ENCODE peak calls at places on chromosomes 3 and 15, in eight cellular contexts. D, X, Q, J, S, M, V and N are unnamed samples.

GRCh38 chr3:187767266-187768032 is 22.2 kb upstream of the BCL6 start:
- DNase-seq in D (no peak), X (no peak), Q (no peak), J (no peak), S (no peak), M (peak), V (no peak), N (no peak)

GRCh38 chr3:53807117-53807521 is 39.1 kb downstream of the CHDH start:
- DNase-seq in D (no peak), X (no peak), Q (peak), J (no peak), S (no peak), M (no peak), V (no peak), N (no peak)

GRCh38 chr3:116059421-116060096 is 385.7 kb downstream of the LSAMP start:
- DNase-seq in D (no peak), X (no peak), Q (peak), J (no peak), S (no peak), M (peak), V (peak), N (no peak)

GRCh38 chr3:107285197-107285596 is 92.0 kb upstream of the CCDC54 start:
- DNase-seq in D (no peak), X (no peak), Q (peak), J (no peak), S (no peak), M (peak), V (no peak), N (no peak)

GRCh38 chr15:63381301-63382192 is at the start of gene CA12:
- DNase-seq in D (peak), X (peak), Q (peak), J (peak), S (no peak), M (peak), V (peak), N (no peak)

GRCh38 chr15:80449825-80450224 is 45.6 kb downstream of the ARNT2 start:
- DNase-seq in D (no peak), X (no peak), Q (no peak), J (no peak), S (no peak), M (no peak), V (no peak), N (peak)

GRCh38 chr15:88243895-88244787 is 12.4 kb downstream of the NTRK3 start:
- DNase-seq in D (no peak), X (no peak), Q (peak), J (no peak), S (no peak), M (peak), V (peak), N (no peak)

GRCh38 chr3:195172896-195173295 is 98.1 kb downstream of the XXYLT1 start:
- DNase-seq in D (no peak), X (no peak), Q (no peak), J (no peak), S (no peak), M (no peak), V (no peak), N (peak)

GRCh38 chr3:188283347-188283746 is 129.4 kb downstream of the LPP start:
- DNase-seq in D (no peak), X (no peak), Q (no peak), J (no peak), S (no peak), M (no peak), V (peak), N (no peak)

GRCh38 chr3:128338536-128339400 is 127.9 kb downstream of the DNAJB8 start:
- DNase-seq in D (no peak), X (no peak), Q (no peak), J (no peak), S (no peak), M (no peak), V (no peak), N (no peak)

GRCh38 chr3:15512173-15512572 is 9.3 kb downstream of the COLQ start:
- DNase-seq in D (peak), X (no peak), Q (no peak), J (peak), S (no peak), M (peak), V (peak), N (no peak)

GRCh38 chr3:130465486-130465885 is 51.5 kb upstream of the COL6A6 start:
- DNase-seq in D (no peak), X (no peak), Q (no peak), J (no peak), S (no peak), M (no peak), V (no peak), N (no peak)

GRCh38 chr3:27721717-27722564 is at the start of gene EOMES:
- DNase-seq in D (peak), X (peak), Q (peak), J (peak), S (no peak), M (peak), V (peak), N (no peak)

GRCh38 chr15:68795298-68795848 is 25.3 kb downstream of the ANP32A start:
- DNase-seq in D (peak), X (peak), Q (peak), J (peak), S (no peak), M (peak), V (peak), N (peak)

GRCh38 chr3:151969026-151969658 is 95.7 kb downstream of the SUCNR1 start:
- DNase-seq in D (no peak), X (no peak), Q (no peak), J (no peak), S (no peak), M (no peak), V (no peak), N (no peak)

GRCh38 chr15:29475096-29475495 is 205.5 kb upstream of the NSMCE3 start:
- DNase-seq in D (no peak), X (no peak), Q (no peak), J (no peak), S (no peak), M (no peak), V (no peak), N (no peak)

GRCh38 chr15:51806123-51806522 is 23.3 kb upstream of the TMOD3 start:
- DNase-seq in D (no peak), X (no peak), Q (no peak), J (no peak), S (no peak), M (no peak), V (no peak), N (no peak)

GRCh38 chr3:143605661-143605950 is 242.7 kb downstream of the SLC9A9 start:
- DNase-seq in D (no peak), X (no peak), Q (no peak), J (no peak), S (no peak), M (no peak), V (no peak), N (no peak)

GRCh38 chr3:143604402-143604801 is 243.9 kb downstream of the SLC9A9 start:
- DNase-seq in D (no peak), X (no peak), Q (no peak), J (no peak), S (no peak), M (no peak), V (no peak), N (no peak)

GRCh38 chr3:143603774-143604173 is 244.5 kb downstream of the SLC9A9 start:
- DNase-seq in D (no peak), X (no peak), Q (no peak), J (no peak), S (no peak), M (no peak), V (no peak), N (no peak)

GRCh38 chr3:143601738-143602480 is 246.4 kb downstream of the SLC9A9 start:
- DNase-seq in D (no peak), X (no peak), Q (peak), J (peak), S (no peak), M (peak), V (peak), N (no peak)

GRCh38 chr3:143604849-143605660 is 243.2 kb downstream of the SLC9A9 start:
- DNase-seq in D (no peak), X (no peak), Q (no peak), J (no peak), S (no peak), M (no peak), V (no peak), N (peak)
- TF ChIP-seq CTCF in D (no peak), X (no peak), Q (no peak), J (no peak), S (no peak), M (no peak), V (no peak), N (no peak)

GRCh38 chr3:108324177-108324576 is 27.8 kb downstream of the HHLA2 start:
- DNase-seq in D (no peak), X (no peak), Q (no peak), J (no peak), S (no peak), M (no peak), V (no peak), N (no peak)

GRCh38 chr3:108319428-108320053 is 23.2 kb downstream of the HHLA2 start:
- DNase-seq in D (no peak), X (peak), Q (no peak), J (peak), S (no peak), M (no peak), V (peak), N (no peak)

GRCh38 chr3:108320746-108321350 is 24.5 kb downstream of the HHLA2 start:
- DNase-seq in D (no peak), X (no peak), Q (peak), J (no peak), S (no peak), M (no peak), V (no peak), N (no peak)

GRCh38 chr3:108327168-108327567 is 30.8 kb downstream of the HHLA2 start:
- DNase-seq in D (no peak), X (no peak), Q (no peak), J (no peak), S (no peak), M (no peak), V (no peak), N (no peak)

GRCh38 chr3:108322352-108322751 is 26.0 kb downstream of the HHLA2 start:
- DNase-seq in D (no peak), X (no peak), Q (no peak), J (no peak), S (no peak), M (no peak), V (no peak), N (no peak)
- TF ChIP-seq CTCF in D (no peak), X (no peak), Q (no peak), J (no peak), S (no peak), M (no peak), V (no peak), N (peak)

GRCh38 chr15:84653584-84653909 is 536 bp downstream of the WDR73 start:
- DNase-seq in D (no peak), X (no peak), Q (no peak), J (no peak), S (no peak), M (no peak), V (no peak), N (no peak)

GRCh38 chr15:84653910-84654688 is at the start of gene WDR73:
- DNase-seq in D (peak), X (peak), Q (peak), J (peak), S (peak), M (peak), V (peak), N (peak)

GRCh38 chr15:84656972-84657371 is 1.0 kb downstream of the NMB start:
- DNase-seq in D (no peak), X (no peak), Q (no peak), J (no peak), S (no peak), M (no peak), V (no peak), N (no peak)

GRCh38 chr15:84657748-84658079 is 285 bp downstream of the NMB start:
- DNase-seq in D (peak), X (peak), Q (no peak), J (no peak), S (no peak), M (no peak), V (no peak), N (no peak)

DNA sequence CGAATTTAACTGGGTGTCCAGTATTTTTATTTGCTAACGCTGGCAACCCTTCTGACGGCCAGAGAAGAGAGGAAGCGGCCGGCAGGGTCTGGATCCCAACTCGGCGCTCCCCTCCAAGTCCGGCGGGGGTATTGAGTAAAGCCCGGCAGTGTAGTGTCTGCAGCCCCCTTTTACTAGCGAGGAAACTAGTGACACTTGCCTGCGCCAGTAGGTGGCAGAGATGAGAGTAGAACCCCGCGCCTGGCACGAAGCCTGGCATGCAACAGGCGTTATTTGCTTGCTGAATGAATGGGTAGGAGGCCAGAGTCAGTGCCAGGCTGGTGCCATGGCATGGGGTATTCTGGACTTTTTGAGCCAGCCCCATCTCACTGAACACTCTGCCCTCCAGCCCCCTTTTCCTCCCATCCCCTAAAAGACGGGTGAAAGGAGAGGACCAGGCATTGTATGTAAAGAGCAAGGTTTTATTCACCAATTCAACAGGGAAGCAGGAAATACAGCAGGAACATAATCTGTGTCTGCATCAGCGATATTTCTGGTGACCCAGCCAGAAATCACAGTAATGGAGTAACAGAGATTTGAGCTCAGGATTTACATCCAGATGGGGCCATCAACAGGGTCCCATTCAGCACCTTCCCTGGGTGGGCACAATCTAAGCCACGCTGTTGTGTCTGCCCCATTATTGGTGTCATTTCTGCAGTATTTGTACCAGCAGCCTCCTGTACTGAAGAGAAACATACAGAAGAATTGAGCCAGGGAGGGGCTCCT is 788 bp upstream of the WDR73 start:
- DNase-seq in D (peak), X (peak), Q (peak), J (peak), S (peak), M (peak), V (peak), N (peak)
- TF ChIP-seq CTCF in D (peak), X (peak), Q (peak), J (no peak), S (no peak), M (peak), V (peak), N (peak)

GRCh38 chr3:57100046-57100695 is 39.7 kb downstream of the SPATA12 start:
- DNase-seq in D (no peak), X (peak), Q (peak), J (peak), S (peak), M (peak), V (peak), N (peak)
- TF ChIP-seq CTCF in D (peak), X (peak), Q (peak), J (no peak), S (no peak), M (peak), V (peak), N (peak)

GRCh38 chr3:158308533-158308932 is 198.6 kb downstream of the RSRC1 start:
- DNase-seq in D (no peak), X (no peak), Q (no peak), J (no peak), S (no peak), M (no peak), V (no peak), N (no peak)

GRCh38 chr3:158314426-158315357 is 204.8 kb downstream of the RSRC1 start:
- DNase-seq in D (no peak), X (no peak), Q (no peak), J (no peak), S (no peak), M (no peak), V (no peak), N (no peak)

GRCh38 chr3:158312560-158313141 is 202.8 kb downstream of the RSRC1 start:
- DNase-seq in D (no peak), X (no peak), Q (no peak), J (no peak), S (no peak), M (no peak), V (no peak), N (no peak)

DNA sequence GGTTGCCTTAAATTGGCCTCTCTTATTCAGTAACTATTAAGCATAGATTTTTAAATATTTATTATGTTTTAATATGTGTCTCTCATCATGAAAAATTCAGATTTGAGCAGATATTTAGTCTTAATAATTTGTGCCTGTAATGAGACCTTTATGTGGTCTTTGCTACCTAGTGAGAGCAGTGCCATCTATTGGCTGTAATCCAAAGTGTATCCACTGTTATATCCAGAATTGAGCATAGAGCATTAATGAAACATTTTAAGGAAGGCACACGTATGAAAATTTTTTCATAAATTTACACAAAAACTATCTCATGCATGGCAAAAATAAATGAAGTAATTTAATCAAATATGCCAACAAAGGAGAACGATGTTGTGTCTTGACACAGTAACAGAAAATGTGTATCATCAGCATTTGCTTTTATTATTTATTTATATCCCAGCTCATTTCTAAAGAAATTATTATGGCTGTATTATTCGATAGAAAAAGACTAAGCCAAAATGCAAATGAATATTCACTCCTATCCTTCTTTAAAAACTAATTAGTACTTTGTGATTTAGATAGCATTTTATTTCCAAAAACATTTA is 203.5 kb downstream of the RSRC1 start:
- DNase-seq in D (no peak), X (no peak), Q (no peak), J (no peak), S (no peak), M (peak), V (no peak), N (no peak)
- TF ChIP-seq CTCF in D (peak), X (no peak), Q (peak), J (no peak), S (no peak), M (peak), V (no peak), N (peak)

GRCh38 chr3:126835472-126836219 is 131.6 kb downstream of the CHCHD6 start:
- DNase-seq in D (no peak), X (no peak), Q (no peak), J (no peak), S (no peak), M (peak), V (no peak), N (no peak)
- TF ChIP-seq CTCF in D (no peak), X (no peak), Q (no peak), J (no peak), S (no peak), M (peak), V (no peak), N (no peak)

GRCh38 chr3:161096771-161097367 is 8.3 kb downstream of the B3GALNT1 start:
- DNase-seq in D (no peak), X (no peak), Q (peak), J (peak), S (no peak), M (no peak), V (peak), N (peak)
- TF ChIP-seq CTCF in D (peak), X (no peak), Q (peak), J (no peak), S (no peak), M (peak), V (peak), N (peak)

GRCh38 chr3:39533226-39533625 is 65.7 kb downstream of the MOBP start:
- DNase-seq in D (no peak), X (no peak), Q (no peak), J (no peak), S (no peak), M (no peak), V (no peak), N (no peak)
- TF ChIP-seq CTCF in D (no peak), X (no peak), Q (no peak), J (no peak), S (no peak), M (no peak), V (no peak), N (no peak)